ENCODE peak calls at places on chromosomes 11 and 22, in nine cellular contexts. K, Q, H, A, T, S, B, G and F are unnamed samples. For H3K36me3, the result is how much of the 10 kb centered on the place peaks cover.

GRCh38 chr11:122230387-122230760 is 114.4 kb upstream of the BLID start:
- DNase-seq in K (no peak), Q (no peak), H (no peak), A (no peak), T (no peak), S (no peak), B (no peak), G (no peak), F (no peak)

GRCh38 chr22:47000888-47001287 is 238.4 kb downstream of the TBC1D22A start:
- DNase-seq in K (no peak), Q (no peak), H (no peak), A (no peak), T (no peak), S (no peak), B (no peak), G (no peak), F (no peak)

GRCh38 chr11:3140291-3140603 is 24.9 kb downstream of the OSBPL5 start:
- DNase-seq in K (no peak), Q (no peak), H (no peak), A (no peak), T (no peak), S (no peak), B (no peak), G (no peak), F (no peak)

GRCh38 chr22:50734986-50735738 is 2.8 kb upstream of the ACR start:
- DNase-seq in K (no peak), Q (no peak), H (peak), A (peak), T (no peak), S (no peak), B (no peak), G (no peak), F (peak)

GRCh38 chr22:16608931-16609330 is 16.3 kb upstream of the CCT8L2 start:
- DNase-seq in K (no peak), Q (peak), H (no peak), A (no peak), T (no peak), S (no peak), B (no peak), G (no peak), F (no peak)

GRCh38 chr11:124938970-124939369 is 3.1 kb upstream of the HEPACAM start:
- DNase-seq in K (no peak), Q (no peak), H (no peak), A (no peak), T (no peak), S (no peak), B (no peak), G (no peak), F (no peak)

GRCh38 chr11:102279641-102280170 is 37.6 kb upstream of the BIRC3 start:
- DNase-seq in K (no peak), Q (peak), H (no peak), A (no peak), T (no peak), S (peak), B (peak), G (no peak), F (no peak)

GRCh38 chr11:67417425-67417824 is 1.9 kb downstream of the CARNS1 start:
- DNase-seq in K (no peak), Q (no peak), H (no peak), A (no peak), T (no peak), S (no peak), B (no peak), G (no peak), F (no peak)

GRCh38 chr11:65165847-65166317 is 4.2 kb upstream of the SPDYC start:
- DNase-seq in K (no peak), Q (peak), H (no peak), A (no peak), T (no peak), S (no peak), B (peak), G (no peak), F (no peak)

GRCh38 chr22:42758929-42759629 is 38.4 kb upstream of the A4GALT start:
- DNase-seq in K (no peak), Q (peak), H (no peak), A (no peak), T (no peak), S (no peak), B (no peak), G (no peak), F (no peak)

GRCh38 chr22:48422900-48423480 is 1404.7 kb downstream of the BRD1 start:
- DNase-seq in K (no peak), Q (no peak), H (no peak), A (no peak), T (no peak), S (no peak), B (no peak), G (no peak), F (no peak)

GRCh38 chr11:7604331-7604973 is 68.8 kb downstream of the CYB5R2 start:
- DNase-seq in K (no peak), Q (no peak), H (no peak), A (no peak), T (no peak), S (no peak), B (peak), G (no peak), F (no peak)

GRCh38 chr11:87473174-87473573 is 435.4 kb downstream of the TMEM135 start:
- DNase-seq in K (no peak), Q (no peak), H (no peak), A (no peak), T (no peak), S (no peak), B (no peak), G (no peak), F (no peak)

GRCh38 chr11:126129681-126130671 is 67.3 kb upstream of the CDON start:
- DNase-seq in K (no peak), Q (no peak), H (no peak), A (peak), T (no peak), S (no peak), B (no peak), G (no peak), F (peak)

GRCh38 chr11:119134389-119134978 is 13.1 kb downstream of the HINFP start:
- DNase-seq in K (peak), Q (peak), H (no peak), A (no peak), T (no peak), S (no peak), B (no peak), G (no peak), F (no peak)

GRCh38 chr22:40196628-40197027 is 18.9 kb downstream of the TNRC6B start:
- DNase-seq in K (no peak), Q (no peak), H (no peak), A (no peak), T (no peak), S (no peak), B (no peak), G (no peak), F (no peak)

GRCh38 chr11:91209751-91210150 is 986.9 kb upstream of the CHORDC1 start:
- DNase-seq in K (no peak), Q (no peak), H (no peak), A (no peak), T (no peak), S (no peak), B (no peak), G (no peak), F (no peak)

GRCh38 chr11:127106938-127107337 is 106.4 kb upstream of the KIRREL3 start:
- DNase-seq in K (no peak), Q (no peak), H (no peak), A (no peak), T (no peak), S (no peak), B (no peak), G (no peak), F (no peak)

GRCh38 chr11:43943357-43943930 is 1.0 kb downstream of the C11orf96 start:
- DNase-seq in K (no peak), Q (no peak), H (no peak), A (no peak), T (no peak), S (no peak), B (no peak), G (no peak), F (peak)

GRCh38 chr22:27523711-27524110 is 277.8 kb downstream of the MN1 start:
- DNase-seq in K (no peak), Q (no peak), H (no peak), A (no peak), T (no peak), S (no peak), B (no peak), G (no peak), F (no peak)

GRCh38 chr11:113651018-113651417 is 55.1 kb downstream of the TMPRSS5 start:
- DNase-seq in K (no peak), Q (no peak), H (no peak), A (no peak), T (no peak), S (no peak), B (no peak), G (no peak), F (no peak)

GRCh38 chr11:70557742-70558485 is 159.6 kb downstream of the CTTN start:
- DNase-seq in K (no peak), Q (no peak), H (no peak), A (no peak), T (no peak), S (no peak), B (no peak), G (no peak), F (no peak)

GRCh38 chr11:36469881-36470802 is 39.9 kb downstream of the TRAF6 start:
- DNase-seq in K (no peak), Q (no peak), H (no peak), A (no peak), T (no peak), S (no peak), B (no peak), G (no peak), F (no peak)

GRCh38 chr11:36467913-36468312 is 42.2 kb downstream of the TRAF6 start:
- DNase-seq in K (no peak), Q (peak), H (no peak), A (no peak), T (no peak), S (peak), B (no peak), G (no peak), F (no peak)

GRCh38 chr11:36465449-36466163 is 44.5 kb downstream of the TRAF6 start:
- DNase-seq in K (no peak), Q (no peak), H (no peak), A (no peak), T (no peak), S (no peak), B (no peak), G (no peak), F (no peak)

GRCh38 chr11:36471577-36471976 is 38.5 kb downstream of the TRAF6 start:
- DNase-seq in K (no peak), Q (no peak), H (no peak), A (no peak), T (no peak), S (no peak), B (no peak), G (no peak), F (no peak)

GRCh38 chr11:36469063-36469462 is 41.0 kb downstream of the TRAF6 start:
- DNase-seq in K (no peak), Q (peak), H (no peak), A (no peak), T (peak), S (no peak), B (no peak), G (no peak), F (no peak)
- TF ChIP-seq CTCF in K (peak), Q (peak), H (no peak), A (no peak), T (peak), S (no peak), B (no peak), G (peak), F (no peak)

GRCh38 chr22:20089226-20089976 is 9.4 kb downstream of the DGCR8 start:
- DNase-seq in K (no peak), Q (no peak), H (no peak), A (no peak), T (no peak), S (no peak), B (no peak), G (no peak), F (peak)
- H3K36me3 ChIP-seq in K (half or more), Q (under half), H (half or more), A (half or more), T (half or more), S (under half), B (half or more), G (half or more), F (under half)

GRCh38 chr11:13717331-13717730 is 48.9 kb downstream of the FAR1 start:
- DNase-seq in K (no peak), Q (no peak), H (no peak), A (no peak), T (no peak), S (no peak), B (no peak), G (no peak), F (no peak)
- TF ChIP-seq POLR2AphosphoS5 in K (peak), Q (no peak), H (no peak), A (no peak), T (no peak), S (no peak), B (no peak), G (no peak), F (no peak)

GRCh38 chr22:44243761-44244160 is 63.0 kb downstream of the PARVG start:
- DNase-seq in K (no peak), Q (no peak), H (peak), A (no peak), T (no peak), S (no peak), B (no peak), G (no peak), F (no peak)

GRCh38 chr22:44245867-44246266 is 65.1 kb downstream of the PARVG start:
- DNase-seq in K (no peak), Q (no peak), H (peak), A (no peak), T (no peak), S (no peak), B (no peak), G (no peak), F (no peak)

GRCh38 chr22:44242946-44243724 is 62.4 kb downstream of the PARVG start:
- DNase-seq in K (no peak), Q (no peak), H (peak), A (no peak), T (no peak), S (no peak), B (no peak), G (no peak), F (no peak)

GRCh38 chr22:44245438-44245837 is 64.7 kb downstream of the PARVG start:
- DNase-seq in K (no peak), Q (no peak), H (peak), A (no peak), T (no peak), S (no peak), B (no peak), G (no peak), F (no peak)

GRCh38 chr22:44244265-44244822 is 63.6 kb downstream of the PARVG start:
- DNase-seq in K (no peak), Q (no peak), H (peak), A (no peak), T (no peak), S (no peak), B (no peak), G (no peak), F (no peak)
- TF ChIP-seq CTCF in K (no peak), Q (no peak), H (no peak), A (no peak), T (no peak), S (no peak), B (no peak), G (no peak), F (no peak)

GRCh38 chr11:68546555-68546954 is 86.0 kb downstream of the PPP6R3 start:
- DNase-seq in K (no peak), Q (no peak), H (no peak), A (no peak), T (no peak), S (no peak), B (no peak), G (no peak), F (no peak)

GRCh38 chr11:68543594-68543993 is 83.0 kb downstream of the PPP6R3 start:
- DNase-seq in K (no peak), Q (no peak), H (no peak), A (no peak), T (no peak), S (no peak), B (no peak), G (no peak), F (no peak)

GRCh38 chr11:68545347-68545746 is 84.8 kb downstream of the PPP6R3 start:
- DNase-seq in K (no peak), Q (no peak), H (no peak), A (no peak), T (no peak), S (no peak), B (no peak), G (no peak), F (no peak)

GRCh38 chr11:68542617-68543016 is 82.1 kb downstream of the PPP6R3 start:
- DNase-seq in K (no peak), Q (peak), H (no peak), A (peak), T (no peak), S (no peak), B (no peak), G (no peak), F (no peak)

GRCh38 chr11:68545796-68546195 is 85.2 kb downstream of the PPP6R3 start:
- DNase-seq in K (no peak), Q (no peak), H (peak), A (no peak), T (no peak), S (peak), B (no peak), G (no peak), F (no peak)
- H3K36me3 ChIP-seq in K (half or more), Q (under half), H (half or more), A (under half), T (under half), S (under half), B (under half), G (under half), F (under half)

GRCh38 chr11:57239348-57239747 is 2.3 kb upstream of the APLNR start:
- DNase-seq in K (no peak), Q (no peak), H (no peak), A (no peak), T (no peak), S (no peak), B (no peak), G (no peak), F (no peak)
- TF ChIP-seq POLR2AphosphoS5 in K (no peak), Q (no peak), H (no peak), A (no peak), T (no peak), S (no peak), B (no peak), G (no peak), F (no peak)

GRCh38 chr11:74446445-74446844 is 20.9 kb downstream of the KCNE3 start:
- DNase-seq in K (peak), Q (no peak), H (no peak), A (no peak), T (no peak), S (no peak), B (no peak), G (no peak), F (no peak)

GRCh38 chr11:74442601-74443000 is 24.7 kb downstream of the KCNE3 start:
- DNase-seq in K (no peak), Q (no peak), H (no peak), A (no peak), T (no peak), S (no peak), B (no peak), G (no peak), F (no peak)

GRCh38 chr11:74447720-74448119 is 19.6 kb downstream of the KCNE3 start:
- DNase-seq in K (no peak), Q (no peak), H (no peak), A (no peak), T (no peak), S (no peak), B (no peak), G (no peak), F (no peak)

GRCh38 chr11:74444173-74444832 is 23.0 kb downstream of the KCNE3 start:
- DNase-seq in K (no peak), Q (peak), H (peak), A (no peak), T (no peak), S (no peak), B (no peak), G (no peak), F (no peak)

DNA sequence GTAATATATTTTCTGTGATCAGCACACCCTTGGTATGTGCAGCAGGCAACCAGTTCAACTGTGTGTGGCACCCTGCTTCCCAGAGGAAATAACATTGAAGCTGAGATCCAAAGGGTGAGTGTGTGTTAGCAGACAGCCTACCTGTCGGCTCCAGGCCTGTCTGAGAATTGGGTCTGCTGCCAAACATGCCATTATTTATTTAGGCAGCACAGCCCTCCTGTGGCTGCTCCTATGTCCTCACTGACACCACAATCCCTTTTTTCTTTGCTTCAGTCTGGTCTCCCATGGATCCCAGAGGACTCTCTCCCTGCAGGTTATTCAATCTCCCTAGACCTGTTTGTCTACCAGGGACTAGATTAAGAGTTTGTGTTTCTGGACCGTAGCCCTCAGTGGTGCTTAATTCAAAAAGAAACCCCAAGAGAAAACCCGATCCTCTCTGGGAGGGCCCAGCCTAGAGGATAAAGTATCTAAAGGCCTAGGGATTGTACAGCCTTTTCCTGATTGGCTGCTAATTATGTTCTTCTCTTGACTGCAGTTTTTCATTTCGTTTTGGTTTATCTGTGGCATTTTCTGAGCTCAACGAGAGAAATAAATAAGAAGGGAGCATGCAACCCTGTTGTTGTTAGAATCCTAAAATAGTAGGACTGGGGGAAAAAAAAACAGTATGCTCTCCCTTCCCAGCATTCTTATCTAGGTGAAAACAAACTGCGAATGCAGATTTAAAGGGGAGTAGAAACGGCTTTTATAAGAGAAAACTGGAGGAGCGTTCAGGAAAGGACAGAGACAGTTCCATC is 24.1 kb downstream of the KCNE3 start:
- DNase-seq in K (no peak), Q (peak), H (peak), A (no peak), T (no peak), S (peak), B (peak), G (peak), F (no peak)
- TF ChIP-seq CTCF in K (peak), Q (peak), H (peak), A (no peak), T (no peak), S (peak), B (peak), G (peak), F (no peak)